ENCODE peak calls at places on chromosomes 4 and X, in seven cellular contexts. One of them, this sample, is unnamed.

GRCh38 chrX:49210406-49210805 is 10.4 kb upstream of the SYP start:
- DNase-seq in H1: no peak
- DNase-seq in right lobe of liver: no peak
- DNase-seq in H54: no peak
- DNase-seq in heart left ventricle: no peak
- DNase-seq in spleen: no peak
- DNase-seq in body of pancreas: no peak
- DNase-seq in this sample: no peak

GRCh38 chr4:81214518-81215218 is 354 bp downstream of the PRKG2 start:
- DNase-seq in H1: no peak
- DNase-seq in right lobe of liver: no peak
- DNase-seq in H54: no peak
- DNase-seq in heart left ventricle: no peak
- DNase-seq in spleen: peak; percentile 66
- DNase-seq in body of pancreas: peak; percentile 15
- DNase-seq in this sample: peak; percentile 19

GRCh38 chrX:106780664-106781377 is 21.7 kb upstream of the TBC1D8B start:
- DNase-seq in H1: no peak
- DNase-seq in right lobe of liver: no peak
- DNase-seq in H54: no peak
- DNase-seq in heart left ventricle: no peak
- DNase-seq in spleen: no peak
- DNase-seq in body of pancreas: no peak
- DNase-seq in this sample: no peak

GRCh38 chrX:8364369-8365141 is 100.1 kb upstream of the VCX3B start:
- DNase-seq in H1: peak; percentile 9
- DNase-seq in right lobe of liver: no peak
- DNase-seq in H54: no peak
- DNase-seq in heart left ventricle: no peak
- DNase-seq in spleen: no peak
- DNase-seq in body of pancreas: peak; percentile 25
- DNase-seq in this sample: peak; percentile 63

GRCh38 chrX:85592980-85593379 is 213.5 kb upstream of the POF1B start:
- DNase-seq in H1: no peak
- DNase-seq in right lobe of liver: no peak
- DNase-seq in H54: no peak
- DNase-seq in heart left ventricle: no peak
- DNase-seq in spleen: no peak
- DNase-seq in body of pancreas: no peak
- DNase-seq in this sample: no peak

GRCh38 chr4:77009511-77010120 is 60.1 kb downstream of the SEPTIN11 start:
- DNase-seq in H1: no peak
- DNase-seq in right lobe of liver: no peak
- DNase-seq in H54: no peak
- DNase-seq in heart left ventricle: no peak
- DNase-seq in spleen: no peak
- DNase-seq in body of pancreas: no peak
- DNase-seq in this sample: no peak

GRCh38 chr4:51836531-51836930 is 6.4 kb upstream of the DCUN1D4 start:
- DNase-seq in H1: no peak
- DNase-seq in right lobe of liver: no peak
- DNase-seq in H54: no peak
- DNase-seq in heart left ventricle: no peak
- DNase-seq in spleen: no peak
- DNase-seq in body of pancreas: no peak
- DNase-seq in this sample: no peak

GRCh38 chr4:27084685-27085356 is 224.2 kb downstream of the STIM2 start:
- DNase-seq in H1: no peak
- DNase-seq in right lobe of liver: peak; percentile 33
- DNase-seq in H54: no peak
- DNase-seq in heart left ventricle: no peak
- DNase-seq in spleen: no peak
- DNase-seq in body of pancreas: peak; percentile 61
- DNase-seq in this sample: peak; percentile 23

GRCh38 chrX:150869450-150869849 is 29.0 kb downstream of the CD99L2 start:
- DNase-seq in H1: no peak
- DNase-seq in right lobe of liver: no peak
- DNase-seq in H54: no peak
- DNase-seq in heart left ventricle: peak; percentile 39
- DNase-seq in spleen: no peak
- DNase-seq in body of pancreas: no peak
- DNase-seq in this sample: no peak

GRCh38 chr4:173910911-173911310 is 372.6 kb downstream of the FBXO8 start:
- DNase-seq in H1: no peak
- DNase-seq in right lobe of liver: no peak
- DNase-seq in H54: no peak
- DNase-seq in heart left ventricle: no peak
- DNase-seq in spleen: no peak
- DNase-seq in body of pancreas: no peak
- DNase-seq in this sample: no peak

GRCh38 chr4:44313702-44314101 is 134.9 kb downstream of the KCTD8 start:
- DNase-seq in H1: no peak
- DNase-seq in right lobe of liver: no peak
- DNase-seq in H54: no peak
- DNase-seq in heart left ventricle: no peak
- DNase-seq in spleen: no peak
- DNase-seq in body of pancreas: no peak
- DNase-seq in this sample: no peak

GRCh38 chrX:51336584-51336983 is 4.0 kb downstream of the NUDT10 start:
- DNase-seq in H1: no peak
- DNase-seq in right lobe of liver: peak; percentile 22
- DNase-seq in H54: no peak
- DNase-seq in heart left ventricle: no peak
- DNase-seq in spleen: no peak
- DNase-seq in body of pancreas: peak; percentile 47
- DNase-seq in this sample: peak; percentile 56

GRCh38 chrX:154696328-154697045 is 43.1 kb upstream of the CTAG2 start:
- DNase-seq in H1: no peak
- DNase-seq in right lobe of liver: no peak
- DNase-seq in H54: peak; percentile 30
- DNase-seq in heart left ventricle: no peak
- DNase-seq in spleen: no peak
- DNase-seq in body of pancreas: no peak
- DNase-seq in this sample: no peak

GRCh38 chr4:81346719-81347118 is 125.0 kb downstream of the RASGEF1B start:
- DNase-seq in H1: no peak
- DNase-seq in right lobe of liver: no peak
- DNase-seq in H54: no peak
- DNase-seq in heart left ventricle: no peak
- DNase-seq in spleen: no peak
- DNase-seq in body of pancreas: no peak
- DNase-seq in this sample: no peak

DNA sequence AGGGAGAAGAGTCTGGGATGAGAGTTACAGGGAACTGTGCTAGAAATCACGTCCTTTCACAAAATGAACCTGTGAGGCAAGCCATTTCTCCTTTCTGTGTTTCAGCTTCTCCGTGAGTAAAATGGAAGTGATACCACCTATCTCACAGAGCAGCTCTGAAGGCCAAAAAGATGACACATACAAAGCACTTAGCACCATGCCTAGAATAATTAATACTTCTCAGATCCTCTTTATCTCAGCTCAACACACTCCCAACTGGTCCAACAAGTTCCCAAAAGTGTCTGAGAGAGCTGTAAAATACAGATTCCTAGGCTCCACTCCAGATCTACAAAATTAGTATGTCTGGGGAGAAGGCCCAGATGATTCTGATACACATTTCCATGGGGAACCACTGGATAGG is 38.3 kb downstream of the LHFPL1 start:
- DNase-seq in H1: no peak
- DNase-seq in right lobe of liver: no peak
- DNase-seq in H54: no peak
- DNase-seq in heart left ventricle: no peak
- DNase-seq in spleen: no peak
- DNase-seq in body of pancreas: no peak
- DNase-seq in this sample: no peak
- TF ChIP-seq POLR2A in H1: no peak
- TF ChIP-seq POLR2A in right lobe of liver: no peak
- TF ChIP-seq POLR2A in H54: no peak
- TF ChIP-seq POLR2A in heart left ventricle: no peak
- TF ChIP-seq POLR2A in spleen: no peak
- TF ChIP-seq POLR2A in body of pancreas: no peak
- TF ChIP-seq POLR2A in this sample: no peak

GRCh38 chrX:130339408-130340222 is at the start of gene SLC25A14:
- DNase-seq in H1: peak; percentile 38
- DNase-seq in right lobe of liver: peak; percentile 78
- DNase-seq in H54: peak; percentile 49
- DNase-seq in heart left ventricle: peak; percentile 77
- DNase-seq in spleen: peak; percentile 90
- DNase-seq in body of pancreas: peak; percentile 82
- DNase-seq in this sample: peak; percentile 86
- TF ChIP-seq POLR2A in H1: peak; percentile 39
- TF ChIP-seq POLR2A in right lobe of liver: peak; percentile 28
- TF ChIP-seq POLR2A in H54: peak; percentile 61
- TF ChIP-seq POLR2A in heart left ventricle: peak; percentile 22
- TF ChIP-seq POLR2A in spleen: no peak
- TF ChIP-seq POLR2A in body of pancreas: peak; percentile 70
- TF ChIP-seq POLR2A in this sample: no peak

GRCh38 chrX:65300104-65300809 is 234.3 kb downstream of the LAS1L start:
- DNase-seq in H1: peak; percentile 21
- DNase-seq in right lobe of liver: no peak
- DNase-seq in H54: no peak
- DNase-seq in heart left ventricle: no peak
- DNase-seq in spleen: no peak
- DNase-seq in body of pancreas: no peak
- DNase-seq in this sample: peak; percentile 13
- TF ChIP-seq POLR2A in H1: no peak
- TF ChIP-seq POLR2A in right lobe of liver: no peak
- TF ChIP-seq POLR2A in H54: no peak
- TF ChIP-seq POLR2A in heart left ventricle: no peak
- TF ChIP-seq POLR2A in spleen: no peak
- TF ChIP-seq POLR2A in body of pancreas: no peak
- TF ChIP-seq POLR2A in this sample: no peak

DNA sequence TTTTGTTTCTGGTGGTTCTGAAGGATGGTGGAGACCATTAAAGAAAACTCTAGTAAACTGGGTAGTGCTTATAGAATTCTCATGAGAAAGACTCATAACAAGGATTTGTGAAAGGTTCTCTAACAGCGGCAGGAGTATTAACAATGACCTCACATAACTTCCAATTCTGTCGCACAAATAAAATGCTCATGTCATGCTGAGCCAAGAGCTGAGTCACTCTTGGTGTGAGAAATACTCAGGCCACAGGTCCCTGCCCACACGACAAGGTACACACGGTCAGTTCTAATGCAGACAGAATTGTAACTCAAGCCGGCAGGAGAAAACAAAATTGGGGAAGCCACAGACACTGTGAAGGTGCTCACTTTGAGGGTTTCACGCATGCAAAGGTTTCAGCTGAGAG is 34.4 kb upstream of the C4orf50 start:
- DNase-seq in H1: no peak
- DNase-seq in right lobe of liver: no peak
- DNase-seq in H54: no peak
- DNase-seq in heart left ventricle: no peak
- DNase-seq in spleen: no peak
- DNase-seq in body of pancreas: no peak
- DNase-seq in this sample: no peak
- TF ChIP-seq POLR2A in H1: no peak
- TF ChIP-seq POLR2A in right lobe of liver: no peak
- TF ChIP-seq POLR2A in H54: no peak
- TF ChIP-seq POLR2A in heart left ventricle: no peak
- TF ChIP-seq POLR2A in spleen: no peak
- TF ChIP-seq POLR2A in body of pancreas: no peak
- TF ChIP-seq POLR2A in this sample: no peak

GRCh38 chr4:150367326-150367725 is 214.6 kb upstream of the MAB21L2 start:
- DNase-seq in H1: peak; percentile 41
- DNase-seq in right lobe of liver: no peak
- DNase-seq in H54: no peak
- DNase-seq in heart left ventricle: no peak
- DNase-seq in spleen: no peak
- DNase-seq in body of pancreas: no peak
- DNase-seq in this sample: no peak

GRCh38 chr4:150375025-150375424 is 206.9 kb upstream of the MAB21L2 start:
- DNase-seq in H1: no peak
- DNase-seq in right lobe of liver: no peak
- DNase-seq in H54: no peak
- DNase-seq in heart left ventricle: no peak
- DNase-seq in spleen: no peak
- DNase-seq in body of pancreas: no peak
- DNase-seq in this sample: no peak

GRCh38 chr4:150368667-150369066 is 213.3 kb upstream of the MAB21L2 start:
- DNase-seq in H1: no peak
- DNase-seq in right lobe of liver: no peak
- DNase-seq in H54: no peak
- DNase-seq in heart left ventricle: no peak
- DNase-seq in spleen: no peak
- DNase-seq in body of pancreas: no peak
- DNase-seq in this sample: no peak

GRCh38 chr4:150369434-150370141 is 212.4 kb upstream of the MAB21L2 start:
- DNase-seq in H1: no peak
- DNase-seq in right lobe of liver: no peak
- DNase-seq in H54: no peak
- DNase-seq in heart left ventricle: no peak
- DNase-seq in spleen: no peak
- DNase-seq in body of pancreas: no peak
- DNase-seq in this sample: no peak

DNA sequence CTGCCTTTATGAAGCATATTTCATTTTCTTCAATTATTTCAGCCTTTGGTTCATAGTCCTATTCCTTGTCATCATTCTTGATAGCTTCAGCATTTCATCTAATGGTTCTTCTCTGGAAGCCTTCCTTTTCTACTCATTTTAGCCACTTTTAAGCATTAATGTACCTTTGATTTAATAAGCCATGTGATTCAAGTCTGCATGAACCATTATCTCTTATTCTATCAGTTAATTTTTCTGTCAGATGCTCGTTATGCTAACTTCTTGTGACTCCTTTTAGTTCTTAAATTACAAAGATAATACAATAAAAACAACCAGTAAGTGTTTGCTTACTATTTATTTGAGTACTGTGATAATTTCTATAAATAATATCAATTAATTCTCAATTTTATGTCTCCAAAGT is 210.1 kb upstream of the MAB21L2 start:
- DNase-seq in H1: no peak
- DNase-seq in right lobe of liver: no peak
- DNase-seq in H54: no peak
- DNase-seq in heart left ventricle: no peak
- DNase-seq in spleen: no peak
- DNase-seq in body of pancreas: no peak
- DNase-seq in this sample: no peak
- TF ChIP-seq POLR2A in H1: no peak
- TF ChIP-seq POLR2A in right lobe of liver: no peak
- TF ChIP-seq POLR2A in H54: no peak
- TF ChIP-seq POLR2A in heart left ventricle: no peak
- TF ChIP-seq POLR2A in spleen: no peak
- TF ChIP-seq POLR2A in body of pancreas: no peak
- TF ChIP-seq POLR2A in this sample: no peak